ENCODE peak calls at places on chromosomes 12 and 14, in ten cellular contexts. J is ascending aorta; V is lung; K is heart right ventricle; B is CD8-positive, alpha-beta T cell; I is MM.1S; T is stomach; D is IMR-90; S is neuronal stem cell; L is trophoblast cell. H is an unnamed sample. For H3K4me1, the result is how much of the 10 kb centered on the place peaks cover.

GRCh38 chr14:63642656-63643382 is 1.1 kb upstream of the WDR89 start:
- DNase-seq in J (no peak), I (no peak), L (no peak), V (no peak), T (no peak), D (no peak), S (no peak), B (no peak), K (no peak), H (no peak)

GRCh38 chr12:116320839-116321238 is 43.3 kb upstream of the MED13L start:
- DNase-seq in S (no peak), B (no peak), L (peak), D (peak), I (no peak), J (peak), V (no peak), T (no peak), K (peak), H (no peak)

GRCh38 chr14:68976160-68977067 is 2.7 kb downstream of the ACTN1 start:
- DNase-seq in V (no peak), J (peak), K (peak), L (no peak), B (no peak), D (peak), S (no peak), I (no peak), T (no peak), H (no peak)

GRCh38 chr12:93361159-93361919 is 16.4 kb upstream of the NUDT4 start:
- DNase-seq in K (peak), J (peak), L (peak), T (no peak), V (no peak), I (peak), B (no peak), D (peak), S (no peak), H (no peak)

GRCh38 chr12:21371050-21371449 is 1.7 kb upstream of the IAPP start:
- DNase-seq in L (no peak), K (no peak), S (no peak), V (no peak), D (no peak), T (no peak), I (no peak), B (no peak), J (no peak), H (no peak)

GRCh38 chr12:78951746-78952532 is 87.4 kb downstream of the SYT1 start:
- DNase-seq in I (no peak), B (no peak), K (no peak), T (no peak), L (no peak), S (peak), D (no peak), V (no peak), J (no peak), H (no peak)

GRCh38 chr12:33427071-33427470 is 12.5 kb downstream of the SYT10 start:
- DNase-seq in V (no peak), J (no peak), K (no peak), S (no peak), L (peak), T (no peak), D (no peak), B (no peak), I (peak), H (no peak)

GRCh38 chr12:69274861-69275260 is 35.5 kb downstream of the CPSF6 start:
- DNase-seq in V (no peak), D (peak), J (no peak), B (no peak), L (no peak), T (no peak), S (no peak), K (no peak), I (no peak), H (no peak)

GRCh38 chr12:101759396-101760047 is 20.3 kb upstream of the SYCP3 start:
- DNase-seq in D (peak), V (no peak), S (no peak), B (no peak), T (no peak), J (no peak), K (no peak), L (no peak), I (peak), H (no peak)

GRCh38 chr12:110012137-110012536 is 12.9 kb downstream of the ANKRD13A start:
- DNase-seq in B (no peak), D (no peak), S (no peak), K (no peak), V (peak), L (peak), T (no peak), I (peak), J (no peak), H (no peak)

GRCh38 chr14:94394594-94395305 is 6.3 kb upstream of the SERPINA1 start:
- DNase-seq in L (peak), J (peak), I (no peak), T (no peak), K (peak), S (no peak), D (peak), B (no peak), V (peak), H (no peak)

GRCh38 chr14:29754134-29754533 is 173.5 kb downstream of the PRKD1 start:
- DNase-seq in I (no peak), B (no peak), D (no peak), S (no peak), T (no peak), K (no peak), V (no peak), J (no peak), L (no peak), H (no peak)

GRCh38 chr14:66752109-66752508 is 244.2 kb downstream of the GPHN start:
- DNase-seq in D (no peak), L (no peak), K (no peak), J (no peak), B (no peak), T (no peak), V (no peak), S (no peak), I (no peak), H (no peak)

GRCh38 chr12:132908145-132909029 is 21.0 kb upstream of the CHFR start:
- DNase-seq in V (peak), B (peak), T (peak), J (peak), L (peak), K (peak), S (peak), D (peak), I (no peak), H (peak)

GRCh38 chr12:75389706-75390105 is 1.2 kb upstream of the GLIPR1L2 start:
- DNase-seq in V (no peak), K (no peak), J (no peak), I (peak), B (no peak), S (no peak), T (no peak), D (no peak), L (no peak), H (no peak)

GRCh38 chr14:58362798-58363412 is 32.8 kb upstream of the TOMM20L start:
- DNase-seq in S (no peak), L (no peak), B (no peak), T (no peak), V (no peak), D (peak), I (peak), K (no peak), J (no peak), H (no peak)

GRCh38 chr14:78805586-78805985 is 635.4 kb downstream of the NRXN3 start:
- DNase-seq in K (no peak), B (no peak), I (no peak), T (no peak), V (no peak), J (no peak), S (no peak), D (no peak), L (no peak), H (no peak)

GRCh38 chr12:49342066-49342913 is 4.4 kb upstream of the DNAJC22 start:
- DNase-seq in K (peak), J (peak), V (peak), S (peak), D (peak), L (peak), T (peak), B (peak), I (peak), H (peak)

DNA sequence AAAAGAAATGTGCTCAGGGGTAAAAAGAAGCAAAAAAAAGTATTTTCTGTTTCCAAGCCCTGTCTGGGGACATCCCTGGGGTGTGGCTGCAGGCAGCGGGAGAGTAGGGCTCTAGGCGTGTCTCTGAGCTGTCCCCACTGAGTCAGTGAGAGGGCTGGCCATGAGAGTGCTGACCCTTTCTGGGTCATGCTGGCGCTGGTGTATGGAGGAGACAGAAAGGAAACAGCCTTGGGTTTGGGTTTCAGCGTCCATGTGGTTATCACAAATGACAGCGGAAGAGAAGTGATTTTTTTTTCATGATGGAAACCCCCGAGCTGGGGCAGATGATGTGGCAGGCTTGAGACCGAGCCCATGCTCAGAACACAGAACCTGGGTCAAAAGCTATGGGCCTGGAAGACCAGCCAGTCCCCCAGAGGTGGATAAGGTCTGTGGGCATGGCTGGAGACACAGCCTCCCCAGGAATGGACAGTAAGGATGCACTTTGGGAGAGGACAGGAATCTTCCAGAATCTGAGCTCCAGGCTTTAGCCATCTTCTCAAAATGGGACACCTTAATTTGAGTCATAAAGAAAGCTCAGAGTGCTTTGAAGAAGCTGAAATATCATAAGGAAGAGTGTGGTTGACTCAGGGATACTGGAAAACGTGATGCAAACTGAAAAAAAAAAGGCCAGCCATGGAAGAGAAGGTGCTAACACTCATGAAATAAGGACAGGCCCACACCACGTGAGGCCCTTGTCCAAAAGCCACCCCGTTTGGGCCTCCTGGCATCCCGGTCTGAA is 36.2 kb downstream of the SYNE3 start:
- DNase-seq in S (no peak), T (no peak), L (peak), B (no peak), V (peak), K (peak), J (peak), D (peak), I (peak), H (peak)
- H3K4me1 ChIP-seq in S (under half), T (under half), L (under half), B (under half), V (under half), K (under half), J (under half), D (under half), I (under half), H (under half)

GRCh38 chr12:63941879-63942278 is 97.4 kb downstream of the SRGAP1 start:
- DNase-seq in J (no peak), B (no peak), I (no peak), D (no peak), L (no peak), K (no peak), V (no peak), T (no peak), S (no peak), H (no peak)
- H3K4me3 ChIP-seq in J (no peak), B (no peak), I (no peak), D (no peak), L (no peak), K (no peak), V (no peak), T (no peak), S (no peak), H (no peak)

DNA sequence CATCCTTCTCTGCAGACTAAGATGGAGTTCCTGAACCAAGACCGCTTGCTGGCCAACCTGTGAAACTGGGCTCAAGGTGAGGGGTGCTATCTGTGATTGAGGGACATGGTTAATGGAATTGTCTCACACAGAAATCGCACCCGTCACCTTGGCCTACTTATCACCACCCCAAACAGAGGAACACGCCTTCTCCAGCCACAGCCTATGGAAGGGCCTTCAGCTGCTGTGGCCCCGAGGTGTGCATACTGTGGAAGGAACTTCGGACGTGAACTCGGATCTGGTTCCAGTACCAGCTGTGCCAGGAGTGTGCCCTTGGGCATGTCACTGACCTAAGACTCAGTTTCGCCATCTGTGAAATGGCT is 44.4 kb downstream of the EVL start:
- DNase-seq in D (no peak), K (no peak), V (no peak), S (no peak), I (no peak), J (no peak), B (no peak), L (no peak), T (no peak), H (no peak)
- H3K27ac ChIP-seq in D (no peak), K (no peak), V (no peak), S (no peak), I (no peak), J (no peak), B (no peak), L (no peak), T (no peak), H (no peak)

DNA sequence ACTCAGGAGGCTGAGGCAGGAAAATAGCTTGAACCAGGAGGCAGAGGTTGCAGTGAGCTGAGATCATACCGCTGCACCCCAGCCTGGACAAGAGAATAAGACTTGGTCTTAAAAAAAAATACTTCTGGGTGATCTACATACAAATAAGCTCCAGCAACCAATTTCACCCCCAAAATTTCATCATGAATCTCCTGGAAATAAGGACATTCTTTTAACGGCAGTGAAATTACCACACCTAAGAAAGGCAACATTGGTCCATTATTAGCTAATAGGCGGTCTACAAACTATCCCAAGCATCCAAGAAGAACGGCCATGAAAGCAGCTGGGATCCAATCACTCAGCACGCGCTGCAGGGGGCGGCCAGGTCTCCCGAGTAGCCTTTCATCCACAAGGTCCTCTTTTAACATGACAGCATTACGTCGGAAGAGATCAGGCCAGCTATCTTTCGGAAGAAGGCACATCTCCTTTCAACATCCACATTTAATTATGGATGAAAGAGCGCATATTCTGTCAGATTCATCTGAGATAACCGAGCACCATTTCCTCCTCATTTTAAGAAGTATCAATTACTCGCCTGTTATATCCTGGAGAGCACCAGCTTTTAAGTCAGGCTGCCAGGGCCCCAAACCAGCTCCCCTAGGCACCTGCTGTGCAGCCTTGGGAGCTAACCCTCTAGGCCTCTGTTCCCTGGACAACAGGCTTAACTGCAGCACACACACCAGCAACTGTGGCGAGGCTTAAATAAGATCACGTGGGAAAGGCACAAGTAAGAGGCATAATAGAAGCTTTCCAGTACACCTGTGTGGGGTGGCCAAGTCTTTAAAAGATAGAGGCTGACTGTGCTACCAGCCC is 4.2 kb downstream of the SLC15A4 start:
- DNase-seq in L (no peak), V (no peak), I (no peak), B (no peak), T (peak), D (no peak), J (no peak), S (no peak), K (no peak), H (no peak)
- H3K4me1 ChIP-seq in L (under half), V (under half), I (under half), B (under half), T (half or more), D (under half), J (under half), S (under half), K (under half), H (under half)

GRCh38 chr14:64779472-64779871 is 75.2 kb downstream of the PLEKHG3 start:
- DNase-seq in S (no peak), V (no peak), B (no peak), T (peak), L (no peak), K (peak), J (no peak), I (no peak), D (no peak), H (no peak)

GRCh38 chr14:64778114-64778754 is 74.0 kb downstream of the PLEKHG3 start:
- DNase-seq in V (no peak), I (no peak), K (peak), B (no peak), J (no peak), D (no peak), T (no peak), S (no peak), L (no peak), H (no peak)

GRCh38 chr14:64784006-64784405 is 79.8 kb downstream of the PLEKHG3 start:
- DNase-seq in B (no peak), T (no peak), I (no peak), V (no peak), D (no peak), S (no peak), L (no peak), J (no peak), K (no peak), H (no peak)

GRCh38 chr14:64786296-64787149 is 82.3 kb downstream of the PLEKHG3 start:
- DNase-seq in J (no peak), B (no peak), L (no peak), I (no peak), V (no peak), K (no peak), D (peak), S (no peak), T (no peak), H (no peak)

GRCh38 chr14:64782196-64782595 is 78.0 kb downstream of the PLEKHG3 start:
- DNase-seq in B (no peak), J (no peak), D (no peak), T (no peak), S (no peak), I (no peak), V (no peak), K (no peak), L (no peak), H (no peak)
- H3K4me3 ChIP-seq in B (no peak), J (no peak), D (no peak), T (no peak), S (no peak), I (no peak), V (no peak), K (no peak), L (no peak), H (no peak)

DNA sequence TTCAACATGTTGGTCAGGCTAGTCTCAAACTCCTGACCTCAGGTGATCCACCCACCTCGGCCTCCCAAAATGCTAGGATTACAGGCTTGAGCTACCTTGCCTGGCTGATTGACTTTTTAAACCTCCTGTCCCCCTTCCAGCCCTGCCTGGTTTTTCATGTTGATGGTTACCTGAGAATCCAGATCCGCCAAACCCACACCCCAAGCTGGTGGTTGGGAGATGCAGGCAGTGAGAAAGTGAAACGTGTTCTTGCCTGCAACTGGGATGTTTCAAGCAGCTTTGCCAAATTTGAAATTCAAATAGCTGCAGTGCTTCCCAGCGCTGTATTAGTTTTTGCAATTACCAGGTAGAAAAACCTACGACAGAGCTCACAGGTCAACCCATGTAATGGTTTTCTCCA is 238.3 kb upstream of the PWP1 start:
- DNase-seq in I (no peak), T (no peak), B (no peak), V (no peak), J (no peak), S (no peak), L (no peak), D (no peak), K (no peak), H (no peak)
- H3K27ac ChIP-seq in I (no peak), T (no peak), B (no peak), V (no peak), J (no peak), S (no peak), L (no peak), D (no peak), K (no peak), H (no peak)

GRCh38 chr12:23303220-23303619 is 646.2 kb downstream of the SOX5 start:
- DNase-seq in J (no peak), T (no peak), B (no peak), K (no peak), S (no peak), V (no peak), L (no peak), D (no peak), I (no peak), H (no peak)
- H3K4me1 ChIP-seq in J (under half), T (under half), B (under half), K (under half), S (under half), V (under half), L (under half), D (under half), I (under half), H (under half)

DNA sequence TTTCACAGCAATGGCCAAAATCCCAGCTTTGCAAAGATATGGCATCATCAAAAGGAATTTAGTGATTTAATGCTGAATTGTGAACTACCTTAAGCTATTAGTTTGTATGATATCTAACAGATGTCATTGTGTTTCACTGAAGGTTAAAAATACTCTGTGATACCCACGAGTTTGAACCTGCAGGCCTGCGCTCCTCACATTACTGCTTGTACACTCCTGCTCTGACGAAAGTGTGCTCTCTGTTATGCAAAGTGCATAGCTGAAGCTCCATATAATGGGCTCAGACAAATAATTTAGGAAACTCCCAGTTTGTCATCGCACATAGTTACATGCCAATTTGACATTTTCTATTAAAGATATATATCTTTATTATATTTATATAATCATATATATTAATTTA is 52.2 kb downstream of the SPPL3 start:
- DNase-seq in K (no peak), B (no peak), L (peak), I (peak), J (no peak), S (no peak), V (no peak), D (no peak), T (no peak), H (no peak)
- H3K4me3 ChIP-seq in K (no peak), B (no peak), L (no peak), I (no peak), J (no peak), S (no peak), V (no peak), D (no peak), T (no peak), H (no peak)